ENCODE peak calls at places on chromosomes 12 and 14, in eight cellular contexts. W is AG10803, S is HepG2, B is NCI-H226, L is choroid plexus epithelial cell, Z is hypothalamus, U is LoVo, E is EL. H is an unnamed sample.

GRCh38 chr14:85415015-85415712 is 114.8 kb upstream of the FLRT2 start:
- DNase-seq in L (peak), Z (no peak), W (peak), E (peak), U (peak), B (peak), S (peak), H (peak)

GRCh38 chr14:51873221-51873893 is 12.9 kb downstream of the GNG2 start:
- DNase-seq in W (peak), B (peak), Z (no peak), S (no peak), U (peak), E (peak), L (peak), H (no peak)

GRCh38 chr12:110688446-110689001 is 391 bp downstream of the HVCN1 start:
- DNase-seq in W (no peak), U (no peak), B (no peak), E (no peak), S (no peak), L (no peak), Z (no peak), H (no peak)

GRCh38 chr14:51573607-51574006 is 78.1 kb upstream of the FRMD6 start:
- DNase-seq in E (no peak), L (no peak), W (no peak), U (no peak), S (no peak), B (no peak), Z (no peak), H (no peak)

GRCh38 chr14:34359423-34360120 is 102.5 kb downstream of the SPTSSA start:
- DNase-seq in U (peak), Z (no peak), W (no peak), S (no peak), L (peak), B (no peak), E (no peak), H (peak)

GRCh38 chr14:74860899-74861733 is 14.8 kb downstream of the PROX2 start:
- DNase-seq in W (peak), L (peak), E (peak), Z (peak), B (peak), S (peak), U (peak), H (peak)

GRCh38 chr14:91229743-91230200 is 14.7 kb downstream of the GPR68 start:
- DNase-seq in L (peak), B (peak), U (no peak), W (peak), S (no peak), Z (no peak), E (peak), H (peak)

GRCh38 chr14:22602853-22603252 is 4.8 kb downstream of the ABHD4 start:
- DNase-seq in L (no peak), Z (no peak), W (no peak), B (peak), E (peak), S (no peak), U (no peak), H (no peak)

GRCh38 chr12:114167431-114167830 is 201.3 kb upstream of the RBM19 start:
- DNase-seq in S (no peak), E (peak), L (no peak), Z (no peak), U (no peak), B (no peak), W (peak), H (no peak)

GRCh38 chr12:97140355-97140754 is 233.3 kb downstream of the NEDD1 start:
- DNase-seq in S (no peak), W (no peak), Z (no peak), U (no peak), B (no peak), L (no peak), E (no peak), H (no peak)

GRCh38 chr14:37232907-37233481 is 35.3 kb downstream of the MIPOL1 start:
- DNase-seq in B (peak), Z (no peak), E (peak), L (peak), W (peak), U (peak), S (peak), H (peak)

GRCh38 chr14:55255979-55256378 is 15.2 kb upstream of the FBXO34 start:
- DNase-seq in S (no peak), B (no peak), Z (no peak), U (no peak), E (no peak), W (no peak), L (no peak), H (no peak)

GRCh38 chr14:70782361-70782760 is 27.0 kb downstream of the MAP3K9 start:
- DNase-seq in Z (no peak), W (peak), B (peak), S (no peak), U (peak), E (peak), L (peak), H (no peak)

GRCh38 chr12:100427078-100427477 is 46.6 kb upstream of the NR1H4 start:
- DNase-seq in U (peak), E (peak), L (peak), W (peak), Z (no peak), B (peak), S (peak), H (peak)

GRCh38 chr14:76867536-76868452 is 41.6 kb downstream of the LRRC74A start:
- DNase-seq in Z (no peak), L (no peak), W (no peak), E (no peak), S (no peak), U (no peak), B (no peak), H (no peak)

GRCh38 chr14:21136024-21136423 is 19.8 kb downstream of the OR5AU1 start:
- DNase-seq in U (peak), Z (no peak), W (peak), S (peak), L (peak), B (no peak), E (peak), H (peak)

GRCh38 chr14:75482366-75482765 is 39.9 kb upstream of the BATF start:
- DNase-seq in W (no peak), B (no peak), Z (no peak), E (no peak), U (no peak), S (no peak), L (no peak), H (no peak)

GRCh38 chr12:48779869-48780268 is 9.0 kb downstream of the ADCY6 start:
- DNase-seq in B (no peak), U (no peak), S (no peak), L (peak), Z (no peak), W (peak), E (peak), H (no peak)

GRCh38 chr12:55654506-55655224 is 18.0 kb downstream of the OR10P1 start:
- DNase-seq in W (no peak), E (no peak), U (no peak), S (no peak), Z (no peak), B (no peak), L (no peak), H (no peak)

H was measured in small intestine.